ENCODE peak calls at places on chromosomes 16 and 17, in seven cellular contexts. B is K562, E is A549, L is HCT116, V is SK-N-SH, P is HL-60, M is HepG2. F is an unnamed sample.
A peak's percentile ranks its signal among the peaks of the same experiment; 100 is the strongest.

GRCh38 chr17:16398270-16399267 is 16.8 kb upstream of the TRPV2 start:
- DNase-seq in L (no peak), M (peak; percentile 79), E (no peak), V (peak; percentile 61), B (peak; percentile 52), P (no peak), F (no peak)

GRCh38 chr16:81275064-81275532 is 36.6 kb downstream of the BCO1 start:
- DNase-seq in B (no peak), L (no peak), E (no peak), P (no peak), V (no peak), M (no peak), F (no peak)

GRCh38 chr17:62751350-62751691 is 56.8 kb downstream of the MARCHF10 start:
- DNase-seq in V (no peak), L (no peak), E (no peak), M (no peak), P (no peak), B (no peak), F (no peak)

GRCh38 chr17:43645765-43646481 is 15.8 kb downstream of the MEOX1 start:
- DNase-seq in P (no peak), E (no peak), V (peak; percentile 84), M (no peak), B (no peak), L (no peak), F (peak; percentile 62)

GRCh38 chr16:69378760-69379159 is 7.0 kb downstream of the TERF2 start:
- DNase-seq in P (no peak), V (no peak), M (no peak), E (no peak), B (no peak), L (no peak), F (no peak)

GRCh38 chr17:37781451-37781850 is 36.6 kb upstream of the HNF1B start:
- DNase-seq in B (no peak), E (no peak), V (no peak), M (no peak), L (no peak), P (no peak), F (no peak)

GRCh38 chr17:80629298-80630028 is 84.8 kb downstream of the RPTOR start:
- DNase-seq in P (no peak), E (no peak), B (no peak), L (no peak), V (no peak), M (peak; percentile 99), F (no peak)

GRCh38 chr16:6735631-6736030 is 597.0 kb upstream of the RBFOX1 start:
- DNase-seq in V (no peak), E (no peak), P (no peak), L (no peak), B (no peak), M (no peak), F (no peak)

GRCh38 chr17:6455321-6455705 is 11.1 kb downstream of the PIMREG start:
- DNase-seq in M (no peak), P (no peak), L (no peak), E (no peak), B (no peak), V (peak; percentile 74), F (peak; percentile 76)

GRCh38 chr17:77884019-77884418 is 74.5 kb upstream of the TNRC6C start:
- DNase-seq in V (peak; percentile 95), B (no peak), M (no peak), L (no peak), P (no peak), E (no peak), F (peak; percentile 78)

GRCh38 chr17:62860962-62861873 is 53.1 kb upstream of the MARCHF10 start:
- DNase-seq in V (no peak), M (no peak), E (no peak), L (no peak), B (no peak), P (no peak), F (no peak)

GRCh38 chr16:2786061-2786825 is 1.1 kb downstream of the PRSS33 start:
- DNase-seq in P (no peak), B (no peak), E (no peak), M (no peak), L (no peak), V (no peak), F (no peak)

GRCh38 chr16:70767377-70768204 is 33.4 kb downstream of the VAC14 start:
- DNase-seq in M (no peak), B (no peak), V (no peak), L (no peak), E (no peak), P (no peak), F (no peak)

GRCh38 chr16:24255446-24256352 is at the start of gene CACNG3:
- DNase-seq in E (peak; percentile 10), B (peak; percentile 87), L (no peak), V (peak; percentile 37), P (peak; percentile 42), M (peak; percentile 37), F (peak; percentile 99)

GRCh38 chr17:32483451-32484019 is 3.3 kb upstream of the CDK5R1 start:
- DNase-seq in B (no peak), L (no peak), E (peak; percentile 70), M (peak; percentile 56), P (no peak), V (peak; percentile 77), F (peak; percentile 94)

GRCh38 chr17:56918916-56919315 is 5.1 kb upstream of the TRIM25 start:
- DNase-seq in P (peak; percentile 91), L (no peak), M (no peak), E (no peak), B (no peak), V (no peak), F (no peak)

DNA sequence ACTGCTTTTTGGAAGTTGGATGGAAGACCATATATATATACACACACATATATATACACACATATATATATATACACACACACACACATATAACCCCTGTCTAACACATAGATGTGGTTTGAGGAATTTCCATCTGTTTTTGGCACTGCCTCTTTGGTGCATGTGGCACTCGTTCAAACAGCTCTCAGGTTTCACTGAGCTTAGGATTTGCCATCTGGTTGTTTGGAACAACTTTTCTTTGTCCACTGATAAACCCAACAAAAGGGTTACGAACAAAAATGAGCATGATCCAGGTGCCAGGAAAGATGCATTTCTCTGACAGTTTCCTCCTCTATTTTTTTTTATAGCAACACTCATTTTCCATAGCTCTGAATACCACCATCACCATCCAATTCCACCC is 14.6 kb upstream of the KCNJ16 start:
- DNase-seq in E (no peak), P (no peak), M (no peak), V (no peak), L (no peak), B (no peak), F (no peak)
- TF ChIP-seq REST in E (no peak), P (no peak), M (no peak), V (no peak), L (no peak), B (no peak), F (no peak)

GRCh38 chr17:58357312-58358297 is 5.6 kb upstream of the SUPT4H1 start:
- DNase-seq in B (no peak), P (no peak), V (no peak), L (no peak), M (no peak), E (no peak), F (no peak)

GRCh38 chr17:58352843-58353719 is 1.1 kb upstream of the SUPT4H1 start:
- DNase-seq in P (no peak), B (no peak), E (no peak), M (no peak), V (peak; percentile 61), L (no peak), F (peak; percentile 83)

GRCh38 chr17:58354541-58355216 is 2.7 kb upstream of the SUPT4H1 start:
- DNase-seq in V (no peak), P (no peak), B (no peak), E (no peak), L (no peak), M (no peak), F (no peak)

GRCh38 chr17:58358408-58359172 is 6.6 kb upstream of the SUPT4H1 start:
- DNase-seq in L (no peak), E (no peak), M (peak; percentile 50), P (no peak), B (no peak), V (no peak), F (no peak)

DNA sequence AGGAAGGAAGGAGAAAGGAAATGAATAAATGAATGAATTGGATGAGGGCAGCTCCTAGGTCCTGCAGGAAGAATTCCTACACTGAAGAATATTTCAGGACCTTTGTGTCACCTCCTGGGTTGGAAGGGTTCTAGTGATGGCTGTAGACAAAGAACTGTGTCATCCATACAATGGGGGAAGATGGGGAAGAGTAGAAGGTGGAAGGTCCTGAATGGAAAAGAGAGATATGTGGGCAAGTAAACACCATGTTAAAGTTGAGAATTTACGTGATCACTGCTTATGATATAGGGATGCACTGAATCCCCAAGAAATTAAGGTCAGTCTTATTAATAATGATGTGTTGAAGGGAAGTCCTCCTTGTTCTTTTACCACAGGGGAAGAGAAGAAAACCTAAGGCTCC is 4.2 kb upstream of the SUPT4H1 start:
- DNase-seq in E (no peak), M (no peak), B (no peak), P (no peak), L (no peak), V (no peak), F (no peak)
- TF ChIP-seq REST in E (no peak), M (no peak), B (no peak), P (no peak), L (no peak), V (no peak), F (no peak)

DNA sequence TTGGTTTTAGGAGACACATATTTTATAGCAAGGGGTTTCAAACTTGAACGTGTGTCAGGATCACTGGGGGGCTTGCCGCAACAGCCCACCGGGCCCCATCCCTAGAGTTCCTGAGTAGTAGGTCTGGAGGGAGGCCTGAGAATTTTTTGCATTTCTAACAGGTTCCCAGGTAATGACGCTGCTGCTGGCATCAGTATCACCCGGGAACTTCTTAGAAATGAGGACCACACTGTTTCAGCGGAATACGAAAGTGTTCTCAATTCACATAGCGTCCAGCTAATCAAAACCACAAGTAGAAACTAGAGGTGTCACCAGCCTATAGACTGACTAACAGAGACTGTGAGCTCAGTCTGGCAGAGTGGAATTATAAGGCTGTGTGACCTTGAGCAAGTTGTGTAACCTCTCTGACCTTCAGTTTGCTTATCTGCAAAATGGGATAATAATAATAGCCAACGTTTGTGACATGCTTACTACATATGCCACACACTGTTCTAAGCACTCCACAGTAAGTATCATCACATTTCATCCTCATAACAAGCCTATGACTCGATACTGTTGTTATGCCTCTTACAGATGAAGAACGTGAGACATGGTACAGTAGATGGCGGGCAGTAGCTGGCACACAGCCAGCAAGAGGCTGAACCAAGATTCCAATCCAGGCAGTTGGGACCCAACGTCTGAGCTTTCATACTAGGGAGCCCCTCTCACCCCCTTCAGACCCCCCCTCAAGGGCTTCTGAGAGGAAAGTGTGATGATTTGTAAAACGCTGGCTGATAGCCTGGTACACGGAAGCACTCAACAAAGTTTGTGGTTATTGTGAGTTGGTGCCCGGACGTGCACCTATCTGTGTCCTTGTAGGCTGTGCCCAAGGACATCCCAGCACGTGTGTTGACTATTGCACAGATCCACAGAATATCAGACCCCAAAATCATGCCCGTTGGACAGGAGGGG is 4.6 kb upstream of the ICAM2 start:
- DNase-seq in B (no peak), M (no peak), E (no peak), V (no peak), P (no peak), L (no peak), F (no peak)
- TF ChIP-seq REST in B (no peak), M (no peak), E (no peak), V (no peak), P (no peak), L (no peak), F (no peak)

DNA sequence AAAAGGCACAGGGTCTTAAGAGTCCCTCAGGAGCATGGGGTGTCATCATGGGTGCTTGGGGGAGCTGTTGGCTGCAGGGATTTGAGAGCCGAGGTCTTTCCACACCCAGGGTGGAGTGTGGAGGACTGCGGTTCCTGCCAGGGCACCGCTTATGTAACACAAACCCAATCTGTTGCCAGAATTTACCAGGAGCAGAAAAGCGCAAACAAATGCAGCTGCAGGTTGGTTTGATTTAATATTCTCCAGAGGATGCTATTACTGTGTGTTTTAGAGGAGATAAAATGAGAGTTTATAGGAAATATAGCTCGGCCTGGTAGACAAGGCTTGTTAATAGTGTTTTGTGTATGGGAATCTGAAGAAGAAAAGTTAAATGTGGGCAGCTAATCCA is 174.5 kb downstream of the KATNIP start:
- DNase-seq in M (no peak), L (no peak), E (no peak), V (peak; percentile 58), P (no peak), B (no peak), F (no peak)
- TF ChIP-seq REST in M (no peak), L (no peak), E (no peak), V (no peak), P (no peak), B (no peak), F (no peak)

F was measured in GM23338.